ENCODE peak calls at places on chromosomes 2 and 18, in four cellular contexts. Q, E, B and G are unnamed samples.

GRCh38 chr2:200635251-200635650 is 49.4 kb downstream of the AOX1 start:
- DNase-seq in Q (no peak), E (no peak), B (no peak), G (no peak)

GRCh38 chr2:642431-642815 is 34.8 kb downstream of the TMEM18 start:
- DNase-seq in Q (no peak), E (no peak), B (no peak), G (no peak)

GRCh38 chr2:78521938-78522337 is 503.6 kb upstream of the REG3G start:
- DNase-seq in Q (no peak), E (no peak), B (no peak), G (no peak)

GRCh38 chr2:158999458-158999857 is 31.0 kb downstream of the TANC1 start:
- DNase-seq in Q (no peak), E (peak; percentile 71), B (no peak), G (peak; percentile 80)

GRCh38 chr2:128306081-128306930 is 12.4 kb downstream of the HS6ST1 start:
- DNase-seq in Q (peak; percentile 46), E (peak; percentile 89), B (no peak), G (no peak)

GRCh38 chr2:172086349-172087190 is 1.3 kb downstream of the DLX1 start:
- DNase-seq in Q (no peak), E (peak; percentile 60), B (peak; percentile 68), G (peak; percentile 31)

GRCh38 chr2:136242687-136243277 is 124.8 kb upstream of the CXCR4 start:
- DNase-seq in Q (no peak), E (peak; percentile 59), B (peak; percentile 60), G (peak; percentile 38)

GRCh38 chr2:191311-192190 is 72.3 kb downstream of the SH3YL1 start:
- DNase-seq in Q (no peak), E (no peak), B (no peak), G (no peak)

GRCh38 chr18:76528477-76529432 is 33.7 kb upstream of the ZNF516 start:
- DNase-seq in Q (peak; percentile 47), E (peak; percentile 60), B (no peak), G (peak; percentile 52)

GRCh38 chr2:158953926-158954763 is 14.3 kb upstream of the TANC1 start:
- DNase-seq in Q (peak; percentile 92), E (peak; percentile 76), B (no peak), G (peak; percentile 95)

GRCh38 chr2:240565267-240566202 is 2.7 kb upstream of the RNPEPL1 start:
- DNase-seq in Q (peak; percentile 58), E (peak; percentile 85), B (peak; percentile 98), G (peak; percentile 96)

GRCh38 chr2:201798252-201798918 is 8.0 kb upstream of the CDK15 start:
- DNase-seq in Q (no peak), E (peak; percentile 98), B (no peak), G (peak; percentile 96)

GRCh38 chr2:39525636-39526412 is 88.7 kb upstream of the MAP4K3 start:
- DNase-seq in Q (no peak), E (no peak), B (no peak), G (no peak)

GRCh38 chr2:95306306-95306895 is 9.3 kb downstream of the KCNIP3 start:
- DNase-seq in Q (peak; percentile 78), E (no peak), B (no peak), G (no peak)

GRCh38 chr2:226490172-226490571 is 309.4 kb downstream of the IRS1 start:
- DNase-seq in Q (no peak), E (peak; percentile 43), B (no peak), G (no peak)

GRCh38 chr2:36780231-36780808 is 83.8 kb downstream of the VIT start:
- DNase-seq in Q (no peak), E (peak; percentile 76), B (no peak), G (peak; percentile 69)

GRCh38 chr2:137050949-137051348 is 285.6 kb downstream of the THSD7B start:
- DNase-seq in Q (no peak), E (peak; percentile 0), B (no peak), G (peak; percentile 23)

GRCh38 chr2:104375206-104375605 is 478.7 kb upstream of the POU3F3 start:
- DNase-seq in Q (no peak), E (no peak), B (no peak), G (no peak)

GRCh38 chr18:79942786-79943607 is 8.5 kb downstream of the SLC66A2 start:
- DNase-seq in Q (no peak), E (no peak), B (no peak), G (no peak)